ENCODE peak calls at places on chromosomes 11 and 22, in five cellular contexts. One of them, this sample, is unnamed.

GRCh38 chr11:129625930-129626329 is 189.7 kb upstream of the TMEM45B start:
- DNase-seq in T-cell: no peak
- DNase-seq in iris pigment epithelial cell: no peak
- DNase-seq in NCI-H1092 treated with DMSO at 0.1 percent for 48 hours: no peak
- DNase-seq in colonic mucosa: no peak
- DNase-seq in this sample: no peak

GRCh38 chr22:19948057-19948760 is 6.6 kb upstream of the TXNRD2 start:
- DNase-seq in iris pigment epithelial cell: no peak
- DNase-seq in T-cell: no peak
- DNase-seq in colonic mucosa: no peak
- DNase-seq in NCI-H1092 treated with DMSO at 0.1 percent for 48 hours: no peak
- DNase-seq in this sample: no peak

GRCh38 chr22:24688294-24688693 is 85.3 kb downstream of the GGT1 start:
- DNase-seq in colonic mucosa: no peak
- DNase-seq in NCI-H1092 treated with DMSO at 0.1 percent for 48 hours: no peak
- DNase-seq in T-cell: no peak
- DNase-seq in iris pigment epithelial cell: no peak
- DNase-seq in this sample: no peak

GRCh38 chr11:70605846-70606245 is 207.5 kb downstream of the CTTN start:
- DNase-seq in NCI-H1092 treated with DMSO at 0.1 percent for 48 hours: no peak
- DNase-seq in iris pigment epithelial cell: no peak
- DNase-seq in colonic mucosa: no peak
- DNase-seq in T-cell: no peak
- DNase-seq in this sample: no peak

GRCh38 chr22:50699754-50700386 is 27.2 kb downstream of the SHANK3 start:
- DNase-seq in T-cell: no peak
- DNase-seq in NCI-H1092 treated with DMSO at 0.1 percent for 48 hours: no peak
- DNase-seq in iris pigment epithelial cell: no peak
- DNase-seq in colonic mucosa: no peak
- DNase-seq in this sample: no peak

GRCh38 chr11:116326146-116326545 is 446.6 kb downstream of the BUD13 start:
- DNase-seq in NCI-H1092 treated with DMSO at 0.1 percent for 48 hours: no peak
- DNase-seq in iris pigment epithelial cell: no peak
- DNase-seq in colonic mucosa: no peak
- DNase-seq in T-cell: no peak
- DNase-seq in this sample: no peak

GRCh38 chr11:83648610-83649467 is 362.7 kb upstream of the CCDC90B start:
- DNase-seq in NCI-H1092 treated with DMSO at 0.1 percent for 48 hours: no peak
- DNase-seq in colonic mucosa: no peak
- DNase-seq in T-cell: no peak
- DNase-seq in iris pigment epithelial cell: peak
- DNase-seq in this sample: no peak

GRCh38 chr11:60762851-60763691 is 6.4 kb downstream of the MS4A15 start:
- DNase-seq in T-cell: no peak
- DNase-seq in iris pigment epithelial cell: no peak
- DNase-seq in colonic mucosa: no peak
- DNase-seq in NCI-H1092 treated with DMSO at 0.1 percent for 48 hours: peak
- DNase-seq in this sample: no peak

GRCh38 chr11:9170450-9170849 is 79.1 kb upstream of the SCUBE2 start:
- DNase-seq in iris pigment epithelial cell: peak
- DNase-seq in T-cell: no peak
- DNase-seq in colonic mucosa: no peak
- DNase-seq in NCI-H1092 treated with DMSO at 0.1 percent for 48 hours: no peak
- DNase-seq in this sample: peak

GRCh38 chr11:83521647-83522596 is 235.8 kb upstream of the CCDC90B start:
- DNase-seq in NCI-H1092 treated with DMSO at 0.1 percent for 48 hours: peak
- DNase-seq in iris pigment epithelial cell: peak
- DNase-seq in colonic mucosa: no peak
- DNase-seq in T-cell: no peak
- DNase-seq in this sample: peak

GRCh38 chr11:60918941-60919275 is 5.0 kb downstream of the TMEM109 start:
- DNase-seq in iris pigment epithelial cell: peak
- DNase-seq in NCI-H1092 treated with DMSO at 0.1 percent for 48 hours: no peak
- DNase-seq in colonic mucosa: no peak
- DNase-seq in T-cell: no peak
- DNase-seq in this sample: peak

GRCh38 chr11:109680127-109680526 is 258.1 kb downstream of the C11orf87 start:
- DNase-seq in T-cell: no peak
- DNase-seq in colonic mucosa: no peak
- DNase-seq in iris pigment epithelial cell: peak
- DNase-seq in NCI-H1092 treated with DMSO at 0.1 percent for 48 hours: no peak
- DNase-seq in this sample: peak

GRCh38 chr11:67482275-67482735 is 521 bp upstream of the AIP start:
- DNase-seq in colonic mucosa: peak
- DNase-seq in iris pigment epithelial cell: no peak
- DNase-seq in T-cell: no peak
- DNase-seq in NCI-H1092 treated with DMSO at 0.1 percent for 48 hours: no peak
- DNase-seq in this sample: no peak

GRCh38 chr11:135009125-135009524 is 597.1 kb upstream of the B3GAT1 start:
- DNase-seq in NCI-H1092 treated with DMSO at 0.1 percent for 48 hours: no peak
- DNase-seq in colonic mucosa: no peak
- DNase-seq in iris pigment epithelial cell: no peak
- DNase-seq in T-cell: no peak
- DNase-seq in this sample: no peak

GRCh38 chr11:110621826-110622225 is 90.4 kb downstream of the ARHGAP20 start:
- DNase-seq in iris pigment epithelial cell: peak
- DNase-seq in NCI-H1092 treated with DMSO at 0.1 percent for 48 hours: no peak
- DNase-seq in colonic mucosa: no peak
- DNase-seq in T-cell: no peak
- DNase-seq in this sample: peak

GRCh38 chr11:77027275-77027674 is 6.9 kb upstream of the B3GNT6 start:
- DNase-seq in iris pigment epithelial cell: no peak
- DNase-seq in T-cell: no peak
- DNase-seq in NCI-H1092 treated with DMSO at 0.1 percent for 48 hours: no peak
- DNase-seq in colonic mucosa: no peak
- DNase-seq in this sample: peak

GRCh38 chr11:46238967-46239800 is 38.3 kb upstream of the CREB3L1 start:
- DNase-seq in NCI-H1092 treated with DMSO at 0.1 percent for 48 hours: peak
- DNase-seq in iris pigment epithelial cell: peak
- DNase-seq in colonic mucosa: peak
- DNase-seq in T-cell: peak
- DNase-seq in this sample: peak

GRCh38 chr22:28375761-28376534 is 303.7 kb downstream of the TTC28 start:
- DNase-seq in NCI-H1092 treated with DMSO at 0.1 percent for 48 hours: no peak
- DNase-seq in colonic mucosa: no peak
- DNase-seq in iris pigment epithelial cell: peak
- DNase-seq in T-cell: no peak
- DNase-seq in this sample: peak

GRCh38 chr11:84855846-84856245 is 771.3 kb downstream of the DLG2 start:
- DNase-seq in iris pigment epithelial cell: peak
- DNase-seq in NCI-H1092 treated with DMSO at 0.1 percent for 48 hours: no peak
- DNase-seq in T-cell: no peak
- DNase-seq in colonic mucosa: no peak
- DNase-seq in this sample: peak

GRCh38 chr11:70644343-70645060 is 246.2 kb downstream of the CTTN start:
- DNase-seq in colonic mucosa: no peak
- DNase-seq in NCI-H1092 treated with DMSO at 0.1 percent for 48 hours: no peak
- DNase-seq in iris pigment epithelial cell: no peak
- DNase-seq in T-cell: no peak
- DNase-seq in this sample: no peak

GRCh38 chr11:61752117-61752924 is at the start of gene MYRF:
- DNase-seq in colonic mucosa: peak
- DNase-seq in iris pigment epithelial cell: no peak
- DNase-seq in T-cell: peak
- DNase-seq in NCI-H1092 treated with DMSO at 0.1 percent for 48 hours: peak
- DNase-seq in this sample: peak

GRCh38 chr22:39243443-39244072 is 1.2 kb downstream of the PDGFB start:
- DNase-seq in NCI-H1092 treated with DMSO at 0.1 percent for 48 hours: no peak
- DNase-seq in colonic mucosa: no peak
- DNase-seq in iris pigment epithelial cell: no peak
- DNase-seq in T-cell: no peak
- DNase-seq in this sample: no peak

GRCh38 chr11:19714093-19714386 is 1.4 kb downstream of the NAV2 start:
- DNase-seq in iris pigment epithelial cell: peak
- DNase-seq in T-cell: no peak
- DNase-seq in NCI-H1092 treated with DMSO at 0.1 percent for 48 hours: peak
- DNase-seq in colonic mucosa: no peak
- DNase-seq in this sample: peak

GRCh38 chr11:122305018-122305417 is 189.0 kb upstream of the BLID start:
- DNase-seq in colonic mucosa: no peak
- DNase-seq in T-cell: no peak
- DNase-seq in iris pigment epithelial cell: no peak
- DNase-seq in NCI-H1092 treated with DMSO at 0.1 percent for 48 hours: no peak
- DNase-seq in this sample: no peak

GRCh38 chr11:26675233-26675928 is 46.5 kb downstream of the SLC5A12 start:
- DNase-seq in iris pigment epithelial cell: no peak
- DNase-seq in NCI-H1092 treated with DMSO at 0.1 percent for 48 hours: no peak
- DNase-seq in colonic mucosa: no peak
- DNase-seq in T-cell: no peak
- DNase-seq in this sample: no peak

GRCh38 chr11:32430586-32431357 is 4.6 kb downstream of the WT1 start:
- DNase-seq in NCI-H1092 treated with DMSO at 0.1 percent for 48 hours: no peak
- DNase-seq in colonic mucosa: no peak
- DNase-seq in iris pigment epithelial cell: no peak
- DNase-seq in T-cell: no peak
- DNase-seq in this sample: no peak

This sample was measured in IMR-90.